ENCODE peak calls at places on chromosomes 7 and 10, in six cellular contexts. One of them, this sample, is unnamed.
A peak's percentile ranks its signal among the peaks of the same experiment; 100 is the strongest.

GRCh38 chr10:28263136-28263857 is 39.6 kb downstream of the MPP7 start:
- DNase-seq in Peyer's patch: no peak
- DNase-seq in right lobe of liver: peak; percentile 29
- DNase-seq in sigmoid colon: peak; percentile 70
- DNase-seq in psoas muscle: no peak
- DNase-seq in heart left ventricle: no peak
- DNase-seq in this sample: peak; percentile 52

GRCh38 chr7:91685544-91685943 is 195.0 kb downstream of the MTERF1 start:
- DNase-seq in heart left ventricle: no peak
- DNase-seq in Peyer's patch: no peak
- DNase-seq in psoas muscle: no peak
- DNase-seq in right lobe of liver: no peak
- DNase-seq in sigmoid colon: no peak
- DNase-seq in this sample: no peak

GRCh38 chr10:132389631-132390454 is 7.2 kb upstream of the PWWP2B start:
- DNase-seq in Peyer's patch: peak; percentile 52
- DNase-seq in right lobe of liver: no peak
- DNase-seq in sigmoid colon: peak; percentile 69
- DNase-seq in heart left ventricle: no peak
- DNase-seq in psoas muscle: peak; percentile 21
- DNase-seq in this sample: peak; percentile 84

GRCh38 chr7:85175217-85175616 is 11.6 kb downstream of the SEMA3D start:
- DNase-seq in right lobe of liver: no peak
- DNase-seq in heart left ventricle: no peak
- DNase-seq in sigmoid colon: no peak
- DNase-seq in psoas muscle: no peak
- DNase-seq in Peyer's patch: no peak
- DNase-seq in this sample: no peak

GRCh38 chr7:138889982-138890381 is 91.2 kb downstream of the KIAA1549 start:
- DNase-seq in Peyer's patch: no peak
- DNase-seq in right lobe of liver: no peak
- DNase-seq in psoas muscle: no peak
- DNase-seq in heart left ventricle: no peak
- DNase-seq in sigmoid colon: no peak
- DNase-seq in this sample: no peak

GRCh38 chr7:380226-380550 is 90.2 kb downstream of the FOXL3 start:
- DNase-seq in psoas muscle: no peak
- DNase-seq in heart left ventricle: no peak
- DNase-seq in right lobe of liver: no peak
- DNase-seq in sigmoid colon: no peak
- DNase-seq in Peyer's patch: no peak
- DNase-seq in this sample: no peak

GRCh38 chr10:110535958-110536891 is 31.3 kb upstream of the SMC3 start:
- DNase-seq in right lobe of liver: peak; percentile 31
- DNase-seq in psoas muscle: no peak
- DNase-seq in Peyer's patch: no peak
- DNase-seq in sigmoid colon: no peak
- DNase-seq in heart left ventricle: peak; percentile 44
- DNase-seq in this sample: no peak

GRCh38 chr7:135964254-135964653 is 12.9 kb downstream of the MTPN start:
- DNase-seq in Peyer's patch: no peak
- DNase-seq in sigmoid colon: no peak
- DNase-seq in right lobe of liver: no peak
- DNase-seq in psoas muscle: no peak
- DNase-seq in heart left ventricle: no peak
- DNase-seq in this sample: no peak

GRCh38 chr7:85070967-85071628 is 115.8 kb downstream of the SEMA3D start:
- DNase-seq in Peyer's patch: no peak
- DNase-seq in psoas muscle: no peak
- DNase-seq in heart left ventricle: no peak
- DNase-seq in sigmoid colon: no peak
- DNase-seq in right lobe of liver: no peak
- DNase-seq in this sample: no peak

GRCh38 chr10:28077889-28078288 is 79.0 kb upstream of the ODAD2 start:
- DNase-seq in heart left ventricle: no peak
- DNase-seq in Peyer's patch: no peak
- DNase-seq in psoas muscle: no peak
- DNase-seq in right lobe of liver: no peak
- DNase-seq in sigmoid colon: no peak
- DNase-seq in this sample: no peak

GRCh38 chr7:32158076-32158475 is 87.9 kb upstream of the PDE1C start:
- DNase-seq in psoas muscle: no peak
- DNase-seq in heart left ventricle: peak; percentile 75
- DNase-seq in right lobe of liver: no peak
- DNase-seq in sigmoid colon: no peak
- DNase-seq in Peyer's patch: no peak
- DNase-seq in this sample: no peak

GRCh38 chr10:104680467-104681401 is 39.6 kb downstream of the SORCS3 start:
- DNase-seq in right lobe of liver: no peak
- DNase-seq in heart left ventricle: peak; percentile 31
- DNase-seq in psoas muscle: no peak
- DNase-seq in Peyer's patch: no peak
- DNase-seq in sigmoid colon: no peak
- DNase-seq in this sample: no peak

GRCh38 chr10:124588736-124589451 is 127.3 kb downstream of the LHPP start:
- DNase-seq in heart left ventricle: peak; percentile 74
- DNase-seq in right lobe of liver: no peak
- DNase-seq in Peyer's patch: peak; percentile 68
- DNase-seq in psoas muscle: peak; percentile 73
- DNase-seq in sigmoid colon: no peak
- DNase-seq in this sample: no peak

GRCh38 chr7:54802841-54803240 is 43.8 kb upstream of the SEC61G start:
- DNase-seq in psoas muscle: no peak
- DNase-seq in right lobe of liver: no peak
- DNase-seq in Peyer's patch: no peak
- DNase-seq in heart left ventricle: no peak
- DNase-seq in sigmoid colon: no peak
- DNase-seq in this sample: no peak

GRCh38 chr7:20249924-20250323 is 32.7 kb upstream of the MACC1 start:
- DNase-seq in heart left ventricle: no peak
- DNase-seq in right lobe of liver: no peak
- DNase-seq in sigmoid colon: no peak
- DNase-seq in Peyer's patch: no peak
- DNase-seq in psoas muscle: no peak
- DNase-seq in this sample: no peak

GRCh38 chr7:123494193-123494796 is 40.1 kb downstream of the IQUB start:
- DNase-seq in Peyer's patch: no peak
- DNase-seq in sigmoid colon: no peak
- DNase-seq in psoas muscle: no peak
- DNase-seq in heart left ventricle: no peak
- DNase-seq in right lobe of liver: no peak
- DNase-seq in this sample: no peak

GRCh38 chr10:71278691-71279588 is 40.1 kb upstream of the SLC29A3 start:
- DNase-seq in heart left ventricle: no peak
- DNase-seq in sigmoid colon: no peak
- DNase-seq in psoas muscle: no peak
- DNase-seq in right lobe of liver: no peak
- DNase-seq in Peyer's patch: no peak
- DNase-seq in this sample: no peak

GRCh38 chr10:8404721-8405120 is 350.2 kb downstream of the GATA3 start:
- DNase-seq in right lobe of liver: no peak
- DNase-seq in psoas muscle: no peak
- DNase-seq in sigmoid colon: no peak
- DNase-seq in Peyer's patch: no peak
- DNase-seq in heart left ventricle: no peak
- DNase-seq in this sample: no peak

GRCh38 chr7:30780909-30781308 is 9.7 kb downstream of the MINDY4 start:
- DNase-seq in heart left ventricle: peak; percentile 80
- DNase-seq in psoas muscle: peak; percentile 16
- DNase-seq in Peyer's patch: no peak
- DNase-seq in sigmoid colon: no peak
- DNase-seq in right lobe of liver: no peak
- DNase-seq in this sample: no peak

GRCh38 chr7:47480576-47481538 is 101.1 kb downstream of the TNS3 start:
- DNase-seq in Peyer's patch: no peak
- DNase-seq in sigmoid colon: no peak
- DNase-seq in psoas muscle: no peak
- DNase-seq in heart left ventricle: no peak
- DNase-seq in right lobe of liver: no peak
- DNase-seq in this sample: no peak

DNA sequence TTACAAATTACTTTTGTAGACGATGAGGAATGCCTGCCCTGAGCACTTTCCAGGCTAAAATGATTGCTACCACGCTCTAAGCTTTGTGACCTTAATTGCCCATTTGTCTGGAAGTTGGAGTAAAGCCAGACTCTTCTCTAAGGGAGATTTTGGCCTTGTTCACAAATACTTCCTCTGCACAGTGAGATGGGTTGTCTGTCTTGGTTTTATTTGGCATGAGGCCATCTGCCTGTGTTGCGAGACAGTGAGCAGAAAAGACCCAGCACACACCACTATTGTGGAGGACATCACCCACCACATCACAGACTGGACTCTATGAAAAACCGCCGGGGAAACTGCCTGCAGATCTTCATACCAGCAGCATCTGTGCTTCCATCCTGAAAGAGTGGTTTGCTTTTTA is 138.4 kb downstream of the BICC1 start:
- DNase-seq in Peyer's patch: no peak
- DNase-seq in sigmoid colon: no peak
- DNase-seq in psoas muscle: no peak
- DNase-seq in heart left ventricle: peak; percentile 34
- DNase-seq in right lobe of liver: no peak
- DNase-seq in this sample: no peak
- H3K4me1 ChIP-seq in Peyer's patch: no peaks in the 10 kb centered on the region
- H3K4me1 ChIP-seq in sigmoid colon: peaks cover 27% of the 10 kb centered on the region
- H3K4me1 ChIP-seq in psoas muscle: peaks cover 21% of the 10 kb centered on the region
- H3K4me1 ChIP-seq in heart left ventricle: peaks cover 42% of the 10 kb centered on the region
- H3K4me1 ChIP-seq in right lobe of liver: no peaks in the 10 kb centered on the region
- H3K4me1 ChIP-seq in this sample: no peaks in the 10 kb centered on the region

GRCh38 chr10:43090664-43091063 is 13.8 kb downstream of the RET start:
- DNase-seq in Peyer's patch: no peak
- DNase-seq in psoas muscle: no peak
- DNase-seq in heart left ventricle: no peak
- DNase-seq in right lobe of liver: no peak
- DNase-seq in sigmoid colon: no peak
- DNase-seq in this sample: no peak

GRCh38 chr10:43090188-43090587 is 13.3 kb downstream of the RET start:
- DNase-seq in heart left ventricle: peak; percentile 43
- DNase-seq in Peyer's patch: no peak
- DNase-seq in right lobe of liver: no peak
- DNase-seq in psoas muscle: no peak
- DNase-seq in sigmoid colon: no peak
- DNase-seq in this sample: no peak

GRCh38 chr10:43093423-43094090 is 16.7 kb downstream of the RET start:
- DNase-seq in right lobe of liver: no peak
- DNase-seq in psoas muscle: no peak
- DNase-seq in sigmoid colon: no peak
- DNase-seq in Peyer's patch: no peak
- DNase-seq in heart left ventricle: no peak
- DNase-seq in this sample: no peak

GRCh38 chr10:43094091-43094484 is 17.2 kb downstream of the RET start:
- DNase-seq in heart left ventricle: no peak
- DNase-seq in sigmoid colon: no peak
- DNase-seq in right lobe of liver: no peak
- DNase-seq in Peyer's patch: no peak
- DNase-seq in psoas muscle: no peak
- DNase-seq in this sample: no peak

GRCh38 chr10:43091846-43092245 is 15.0 kb downstream of the RET start:
- DNase-seq in Peyer's patch: no peak
- DNase-seq in heart left ventricle: no peak
- DNase-seq in psoas muscle: no peak
- DNase-seq in sigmoid colon: no peak
- DNase-seq in right lobe of liver: no peak
- DNase-seq in this sample: no peak
- H3K4me3 ChIP-seq in Peyer's patch: no peak overlapping the region
- H3K4me3 ChIP-seq in heart left ventricle: no peak overlapping the region
- H3K4me3 ChIP-seq in psoas muscle: no peak overlapping the region
- H3K4me3 ChIP-seq in sigmoid colon: no peak overlapping the region
- H3K4me3 ChIP-seq in right lobe of liver: no peak overlapping the region
- H3K4me3 ChIP-seq in this sample: no peak overlapping the region

GRCh38 chr10:116210588-116211346 is 62.2 kb downstream of the GFRA1 start:
- DNase-seq in sigmoid colon: no peak
- DNase-seq in Peyer's patch: no peak
- DNase-seq in psoas muscle: no peak
- DNase-seq in heart left ventricle: no peak
- DNase-seq in right lobe of liver: peak; percentile 50
- DNase-seq in this sample: no peak

GRCh38 chr10:116207690-116208089 is 65.3 kb downstream of the GFRA1 start:
- DNase-seq in Peyer's patch: no peak
- DNase-seq in psoas muscle: no peak
- DNase-seq in sigmoid colon: no peak
- DNase-seq in heart left ventricle: no peak
- DNase-seq in right lobe of liver: no peak
- DNase-seq in this sample: no peak

GRCh38 chr10:116207180-116207579 is 65.8 kb downstream of the GFRA1 start:
- DNase-seq in Peyer's patch: no peak
- DNase-seq in psoas muscle: no peak
- DNase-seq in right lobe of liver: peak; percentile 56
- DNase-seq in heart left ventricle: no peak
- DNase-seq in sigmoid colon: no peak
- DNase-seq in this sample: no peak

GRCh38 chr10:116211682-116212081 is 61.3 kb downstream of the GFRA1 start:
- DNase-seq in heart left ventricle: no peak
- DNase-seq in Peyer's patch: no peak
- DNase-seq in right lobe of liver: no peak
- DNase-seq in sigmoid colon: no peak
- DNase-seq in psoas muscle: no peak
- DNase-seq in this sample: no peak

GRCh38 chr10:116208999-116209398 is 64.0 kb downstream of the GFRA1 start:
- DNase-seq in psoas muscle: no peak
- DNase-seq in right lobe of liver: no peak
- DNase-seq in Peyer's patch: no peak
- DNase-seq in heart left ventricle: no peak
- DNase-seq in sigmoid colon: no peak
- DNase-seq in this sample: no peak
- H3K27me3 ChIP-seq in psoas muscle: no peaks in the 10 kb centered on the region
- H3K27me3 ChIP-seq in right lobe of liver: no peaks in the 10 kb centered on the region
- H3K27me3 ChIP-seq in Peyer's patch: no peaks in the 10 kb centered on the region
- H3K27me3 ChIP-seq in heart left ventricle: no peaks in the 10 kb centered on the region
- H3K27me3 ChIP-seq in sigmoid colon: no peaks in the 10 kb centered on the region
- H3K27me3 ChIP-seq in this sample: no peaks in the 10 kb centered on the region

GRCh38 chr7:16648551-16648950 is 2.6 kb downstream of the BZW2 start:
- DNase-seq in psoas muscle: no peak
- DNase-seq in sigmoid colon: no peak
- DNase-seq in right lobe of liver: no peak
- DNase-seq in Peyer's patch: no peak
- DNase-seq in heart left ventricle: no peak
- DNase-seq in this sample: no peak
- H3K4me1 ChIP-seq in psoas muscle: peaks cover 65% of the 10 kb centered on the region
- H3K4me1 ChIP-seq in sigmoid colon: peaks cover 30% of the 10 kb centered on the region
- H3K4me1 ChIP-seq in right lobe of liver: no peaks in the 10 kb centered on the region
- H3K4me1 ChIP-seq in Peyer's patch: peaks cover 27% of the 10 kb centered on the region
- H3K4me1 ChIP-seq in heart left ventricle: peaks cover 76% of the 10 kb centered on the region
- H3K4me1 ChIP-seq in this sample: peaks cover 18% of the 10 kb centered on the region

GRCh38 chr10:74585231-74586087 is 240.9 kb upstream of the KAT6B start:
- DNase-seq in heart left ventricle: no peak
- DNase-seq in right lobe of liver: no peak
- DNase-seq in psoas muscle: no peak
- DNase-seq in Peyer's patch: no peak
- DNase-seq in sigmoid colon: no peak
- DNase-seq in this sample: no peak
- H3K4me3 ChIP-seq in heart left ventricle: peak overlapping the region; percentile 25
- H3K4me3 ChIP-seq in right lobe of liver: no peak overlapping the region
- H3K4me3 ChIP-seq in psoas muscle: peak overlapping the region; percentile 46
- H3K4me3 ChIP-seq in Peyer's patch: peak overlapping the region; percentile 13
- H3K4me3 ChIP-seq in sigmoid colon: peak overlapping the region; percentile 2
- H3K4me3 ChIP-seq in this sample: peak overlapping the region; percentile 11

GRCh38 chr10:44399478-44400451 is 14.9 kb upstream of the CXCL12 start:
- DNase-seq in right lobe of liver: no peak
- DNase-seq in sigmoid colon: no peak
- DNase-seq in Peyer's patch: no peak
- DNase-seq in heart left ventricle: no peak
- DNase-seq in psoas muscle: no peak
- DNase-seq in this sample: no peak
- H3K27me3 ChIP-seq in right lobe of liver: no peaks in the 10 kb centered on the region
- H3K27me3 ChIP-seq in sigmoid colon: no peaks in the 10 kb centered on the region
- H3K27me3 ChIP-seq in Peyer's patch: no peaks in the 10 kb centered on the region
- H3K27me3 ChIP-seq in heart left ventricle: no peaks in the 10 kb centered on the region
- H3K27me3 ChIP-seq in psoas muscle: no peaks in the 10 kb centered on the region
- H3K27me3 ChIP-seq in this sample: no peaks in the 10 kb centered on the region